ENCODE peak calls at places on chromosomes 6 and 20, in seven cellular contexts. F is T47D; A is stimulated activated CD4-positive, alpha-beta T cell treated with anti-CD3 and anti-CD28 coated beads, Interleukin-2, amount 100 ng/mL, for 24 hours; N is AML-193; V is A172; Q is LHCN-M2; O is stimulated activated naive B cell treated with anti-CD40 and anti-IgM and Interleukin-4, amounts not matched to agents 10 μg/mL and 1 μg/mL and 100 μg/mL, for 72 hours. T is an unnamed sample.

GRCh38 chr6:105094133-105094640 is 85.6 kb downstream of the POPDC3 start:
- DNase-seq in V (no peak), Q (no peak), A (no peak), F (no peak), O (no peak), N (no peak), T (no peak)

GRCh38 chr6:113184291-113184690 is 672.9 kb upstream of the MARCKS start:
- DNase-seq in O (no peak), A (no peak), V (peak), Q (peak), N (no peak), F (no peak), T (peak)

GRCh38 chr6:113011389-113011788 is 664.3 kb downstream of the RFPL4B start:
- DNase-seq in N (no peak), V (no peak), Q (peak), A (no peak), F (no peak), O (no peak), T (no peak)

GRCh38 chr20:8424986-8425385 is 292.9 kb downstream of the PLCB1 start:
- DNase-seq in O (no peak), V (no peak), N (no peak), Q (no peak), F (no peak), A (no peak), T (no peak)

GRCh38 chr6:161498881-161499280 is 225.0 kb upstream of the AGPAT4 start:
- DNase-seq in A (no peak), F (no peak), V (no peak), N (no peak), O (no peak), Q (no peak), T (no peak)

GRCh38 chr20:38414769-38415450 is 20.2 kb downstream of the SNHG17 start:
- DNase-seq in V (no peak), N (no peak), F (no peak), A (no peak), Q (no peak), O (no peak), T (no peak)

GRCh38 chr6:131937703-131938631 is 13.2 kb downstream of the CCN2 start:
- DNase-seq in O (no peak), V (no peak), A (no peak), Q (peak), F (no peak), N (no peak), T (no peak)

GRCh38 chr20:52915564-52915963 is 56.6 kb upstream of the TSHZ2 start:
- DNase-seq in N (no peak), F (no peak), O (no peak), A (no peak), Q (no peak), V (no peak), T (no peak)

GRCh38 chr6:73577605-73578160 is 56.9 kb upstream of the EEF1A1 start:
- DNase-seq in N (no peak), F (no peak), Q (no peak), O (no peak), A (no peak), V (no peak), T (no peak)

GRCh38 chr6:53854843-53855567 is 60.2 kb downstream of the LRRC1 start:
- DNase-seq in O (no peak), N (no peak), A (no peak), V (no peak), F (no peak), Q (no peak), T (no peak)

GRCh38 chr6:127520061-127520460 is 926 bp upstream of the MTCL3 start:
- DNase-seq in V (no peak), Q (peak), N (peak), F (peak), O (no peak), A (no peak), T (no peak)

GRCh38 chr20:58293453-58293852 is 16.1 kb upstream of the RAB22A start:
- DNase-seq in V (peak), N (no peak), Q (no peak), A (no peak), O (no peak), F (peak), T (no peak)

GRCh38 chr20:44198872-44199271 is 11.7 kb downstream of the OSER1 start:
- DNase-seq in Q (no peak), A (no peak), V (no peak), F (no peak), O (no peak), N (no peak), T (no peak)

GRCh38 chr20:23059831-23060230 is 10.4 kb upstream of the THBD start:
- DNase-seq in A (no peak), F (no peak), N (peak), O (no peak), Q (peak), V (no peak), T (no peak)

GRCh38 chr6:117574198-117574597 is 28.1 kb downstream of the GOPC start:
- DNase-seq in A (no peak), N (no peak), V (no peak), O (no peak), Q (no peak), F (no peak), T (no peak)

GRCh38 chr6:41229716-41230115 is 1.6 kb downstream of the TREML4 start:
- DNase-seq in Q (no peak), A (no peak), F (no peak), V (no peak), O (no peak), N (no peak), T (no peak)

GRCh38 chr20:24828992-24829648 is 119.9 kb upstream of the CST7 start:
- DNase-seq in F (no peak), Q (no peak), O (no peak), N (no peak), A (no peak), V (no peak), T (no peak)

GRCh38 chr6:34569361-34569973 is 13.3 kb upstream of the SPDEF start:
- DNase-seq in O (no peak), N (no peak), A (no peak), F (no peak), V (no peak), Q (no peak), T (no peak)

GRCh38 chr6:107847844-107848802 is 24.0 kb upstream of the SCML4 start:
- DNase-seq in F (peak), N (peak), V (peak), Q (peak), A (peak), O (peak), T (peak)

GRCh38 chr6:117986401-117986800 is 79.3 kb downstream of the SLC35F1 start:
- DNase-seq in F (no peak), N (no peak), V (no peak), A (no peak), Q (no peak), O (no peak), T (no peak)

GRCh38 chr6:12911387-12911960 is 194.9 kb downstream of the PHACTR1 start:
- DNase-seq in V (peak), Q (peak), A (no peak), N (peak), F (peak), O (no peak), T (peak)

T was measured in HT1080.